ENCODE peak calls at places on chromosomes 16 and 17, in five cellular contexts. One of them, this sample, is unnamed.
A peak's percentile ranks its signal among the peaks of the same experiment; 100 is the strongest.

GRCh38 chr16:85370881-85371651 is 242.1 kb upstream of the GSE1 start:
- DNase-seq in HCT116: no peak
- DNase-seq in ecto neural progenitor cell: no peak
- DNase-seq in HFFc6: peak; percentile 45
- DNase-seq in cerebellar nuclear complex: no peak
- DNase-seq in this sample: peak; percentile 81

GRCh38 chr16:30503403-30504296 is 22.7 kb downstream of the ZNF768 start:
- DNase-seq in HFFc6: no peak
- DNase-seq in cerebellar nuclear complex: no peak
- DNase-seq in HCT116: no peak
- DNase-seq in ecto neural progenitor cell: no peak
- DNase-seq in this sample: no peak

GRCh38 chr16:58160855-58161254 is 31.7 kb upstream of the CFAP20 start:
- DNase-seq in cerebellar nuclear complex: no peak
- DNase-seq in HFFc6: no peak
- DNase-seq in ecto neural progenitor cell: no peak
- DNase-seq in HCT116: no peak
- DNase-seq in this sample: no peak

GRCh38 chr16:75326333-75326732 is 74.9 kb upstream of the BCAR1 start:
- DNase-seq in cerebellar nuclear complex: no peak
- DNase-seq in HCT116: no peak
- DNase-seq in ecto neural progenitor cell: no peak
- DNase-seq in HFFc6: no peak
- DNase-seq in this sample: no peak

GRCh38 chr17:77675816-77676799 is 282.4 kb upstream of the TNRC6C start:
- DNase-seq in cerebellar nuclear complex: no peak
- DNase-seq in HFFc6: no peak
- DNase-seq in HCT116: no peak
- DNase-seq in ecto neural progenitor cell: peak; percentile 65
- DNase-seq in this sample: no peak

GRCh38 chr17:11644265-11645212 is 46.3 kb downstream of the DNAH9 start:
- DNase-seq in HCT116: peak; percentile 60
- DNase-seq in HFFc6: peak; percentile 30
- DNase-seq in ecto neural progenitor cell: peak; percentile 72
- DNase-seq in cerebellar nuclear complex: no peak
- DNase-seq in this sample: no peak

GRCh38 chr17:18280766-18281165 is 20.3 kb downstream of the MIEF2 start:
- DNase-seq in HCT116: no peak
- DNase-seq in HFFc6: no peak
- DNase-seq in cerebellar nuclear complex: no peak
- DNase-seq in ecto neural progenitor cell: no peak
- DNase-seq in this sample: no peak

GRCh38 chr17:55053855-55054254 is 85.3 kb downstream of the STXBP4 start:
- DNase-seq in HCT116: no peak
- DNase-seq in HFFc6: no peak
- DNase-seq in ecto neural progenitor cell: no peak
- DNase-seq in cerebellar nuclear complex: no peak
- DNase-seq in this sample: no peak

GRCh38 chr16:12410842-12411490 is 392.7 kb downstream of the CPPED1 start:
- DNase-seq in ecto neural progenitor cell: no peak
- DNase-seq in cerebellar nuclear complex: no peak
- DNase-seq in HCT116: no peak
- DNase-seq in HFFc6: no peak
- DNase-seq in this sample: no peak

GRCh38 chr17:57607553-57608120 is 137.5 kb downstream of the CCDC182 start:
- DNase-seq in HCT116: no peak
- DNase-seq in cerebellar nuclear complex: no peak
- DNase-seq in ecto neural progenitor cell: no peak
- DNase-seq in HFFc6: no peak
- DNase-seq in this sample: peak; percentile 52

GRCh38 chr16:68230176-68230571 is 5.8 kb downstream of the ESRP2 start:
- DNase-seq in HCT116: no peak
- DNase-seq in HFFc6: no peak
- DNase-seq in cerebellar nuclear complex: no peak
- DNase-seq in ecto neural progenitor cell: no peak
- DNase-seq in this sample: peak; percentile 39

GRCh38 chr16:86392751-86393150 is 117.6 kb upstream of the FOXF1 start:
- DNase-seq in ecto neural progenitor cell: no peak
- DNase-seq in cerebellar nuclear complex: no peak
- DNase-seq in HCT116: no peak
- DNase-seq in HFFc6: peak; percentile 69
- DNase-seq in this sample: no peak

GRCh38 chr17:83177611-83178532 is 98.5 kb downstream of the METRNL start:
- DNase-seq in cerebellar nuclear complex: no peak
- DNase-seq in ecto neural progenitor cell: peak; percentile 43
- DNase-seq in HFFc6: no peak
- DNase-seq in HCT116: no peak
- DNase-seq in this sample: peak; percentile 68

GRCh38 chr17:19338031-19338990 is 24.2 kb downstream of the B9D1 start:
- DNase-seq in ecto neural progenitor cell: peak; percentile 77
- DNase-seq in cerebellar nuclear complex: no peak
- DNase-seq in HFFc6: no peak
- DNase-seq in HCT116: no peak
- DNase-seq in this sample: no peak

GRCh38 chr17:76193616-76194015 is 46.7 kb downstream of the RNF157 start:
- DNase-seq in ecto neural progenitor cell: peak; percentile 56
- DNase-seq in HCT116: no peak
- DNase-seq in HFFc6: no peak
- DNase-seq in cerebellar nuclear complex: no peak
- DNase-seq in this sample: no peak

GRCh38 chr17:71975998-71976649 is 144.7 kb upstream of the SOX9 start:
- DNase-seq in HCT116: no peak
- DNase-seq in HFFc6: peak; percentile 97
- DNase-seq in cerebellar nuclear complex: no peak
- DNase-seq in ecto neural progenitor cell: peak; percentile 56
- DNase-seq in this sample: peak; percentile 86

GRCh38 chr17:57480438-57481196 is 224.3 kb downstream of the MSI2 start:
- DNase-seq in cerebellar nuclear complex: no peak
- DNase-seq in ecto neural progenitor cell: no peak
- DNase-seq in HFFc6: peak; percentile 94
- DNase-seq in HCT116: no peak
- DNase-seq in this sample: no peak

GRCh38 chr17:80871341-80871740 is 120.3 kb upstream of the CHMP6 start:
- DNase-seq in ecto neural progenitor cell: no peak
- DNase-seq in HCT116: no peak
- DNase-seq in cerebellar nuclear complex: no peak
- DNase-seq in HFFc6: no peak
- DNase-seq in this sample: peak; percentile 52

GRCh38 chr17:34206569-34206968 is 48.5 kb upstream of the CCL2 start:
- DNase-seq in ecto neural progenitor cell: no peak
- DNase-seq in HFFc6: no peak
- DNase-seq in cerebellar nuclear complex: no peak
- DNase-seq in HCT116: no peak
- DNase-seq in this sample: no peak

GRCh38 chr17:75615301-75615700 is 17.9 kb upstream of the SMIM5 start:
- DNase-seq in HFFc6: no peak
- DNase-seq in ecto neural progenitor cell: no peak
- DNase-seq in HCT116: no peak
- DNase-seq in cerebellar nuclear complex: no peak
- DNase-seq in this sample: no peak

GRCh38 chr16:4089251-4089810 is 26.9 kb downstream of the ADCY9 start:
- DNase-seq in ecto neural progenitor cell: no peak
- DNase-seq in HFFc6: no peak
- DNase-seq in cerebellar nuclear complex: no peak
- DNase-seq in HCT116: no peak
- DNase-seq in this sample: no peak

GRCh38 chr17:78185981-78186688 is 717 bp downstream of the TK1 start:
- DNase-seq in ecto neural progenitor cell: no peak
- DNase-seq in cerebellar nuclear complex: no peak
- DNase-seq in HFFc6: peak; percentile 3
- DNase-seq in HCT116: no peak
- DNase-seq in this sample: no peak

GRCh38 chr17:79627184-79627765 is 16.4 kb upstream of the RBFOX3 start:
- DNase-seq in HFFc6: no peak
- DNase-seq in ecto neural progenitor cell: no peak
- DNase-seq in HCT116: no peak
- DNase-seq in cerebellar nuclear complex: no peak
- DNase-seq in this sample: peak; percentile 48

GRCh38 chr16:515175-515962 is 12.1 kb upstream of the CAPN15 start:
- DNase-seq in ecto neural progenitor cell: no peak
- DNase-seq in HFFc6: no peak
- DNase-seq in HCT116: no peak
- DNase-seq in cerebellar nuclear complex: no peak
- DNase-seq in this sample: no peak

GRCh38 chr17:29246638-29247037 is at the start of gene CRYBA1:
- DNase-seq in HFFc6: no peak
- DNase-seq in ecto neural progenitor cell: peak; percentile 79
- DNase-seq in cerebellar nuclear complex: no peak
- DNase-seq in HCT116: no peak
- DNase-seq in this sample: no peak